ENCODE peak calls at places on chromosomes 16 and 17, in seven cellular contexts. U is esophagus muscularis mucosa, Q is A549, H is tibial nerve, S is H1, D is stomach, L is K562. P is an unnamed sample.

GRCh38 chr17:31428111-31428510 is 36.6 kb downstream of the RAB11FIP4 start:
- DNase-seq in L (no peak), Q (no peak), U (no peak), H (no peak), S (no peak), D (no peak), P (no peak)

GRCh38 chr16:49497466-49497865 is 123.9 kb downstream of the C16orf78 start:
- DNase-seq in D (no peak), U (no peak), L (no peak), H (no peak), Q (no peak), S (no peak), P (no peak)

GRCh38 chr16:49504626-49505025 is 131.0 kb downstream of the C16orf78 start:
- DNase-seq in H (no peak), D (no peak), S (no peak), U (no peak), Q (no peak), L (no peak), P (no peak)

GRCh38 chr16:15608398-15609285 is 34.3 kb downstream of the MARF1 start:
- DNase-seq in L (no peak), U (no peak), D (no peak), H (no peak), S (no peak), Q (no peak), P (no peak)

GRCh38 chr16:3611145-3611977 is at the start of gene SLX4:
- DNase-seq in H (peak; percentile 68), D (peak; percentile 95), U (peak; percentile 94), L (peak; percentile 99), S (peak; percentile 84), Q (peak; percentile 89), P (peak; percentile 93)

GRCh38 chr16:67954421-67955196 is 10.7 kb upstream of the LCAT start:
- DNase-seq in S (no peak), H (no peak), D (no peak), U (no peak), L (no peak), Q (no peak), P (no peak)

GRCh38 chr16:2043296-2043979 is 4.2 kb downstream of the NTHL1 start:
- DNase-seq in U (no peak), H (no peak), D (no peak), L (no peak), Q (no peak), S (no peak), P (no peak)

GRCh38 chr17:18964018-18964351 is 12.0 kb downstream of the SLC5A10 start:
- DNase-seq in D (no peak), S (no peak), L (no peak), Q (no peak), H (no peak), U (no peak), P (no peak)

GRCh38 chr17:1022278-1023024 is 25.5 kb downstream of the TIMM22 start:
- DNase-seq in Q (no peak), S (no peak), H (no peak), U (no peak), L (no peak), D (no peak), P (no peak)

GRCh38 chr16:83070416-83071199 is 443.8 kb downstream of the CDH13 start:
- DNase-seq in D (no peak), U (no peak), L (no peak), H (no peak), S (no peak), Q (no peak), P (no peak)

GRCh38 chr17:77996256-77996655 is 37.8 kb downstream of the TNRC6C start:
- DNase-seq in D (no peak), Q (no peak), H (no peak), L (no peak), U (no peak), S (no peak), P (no peak)

GRCh38 chr17:78448356-78448993 is 70.0 kb downstream of the PGS1 start:
- DNase-seq in Q (no peak), S (no peak), L (no peak), D (no peak), U (no peak), H (no peak), P (no peak)

GRCh38 chr16:64969221-64969620 is 152.6 kb downstream of the CDH11 start:
- DNase-seq in D (no peak), U (no peak), H (no peak), S (no peak), L (no peak), Q (no peak), P (no peak)

GRCh38 chr16:3063617-3064389 is 1.6 kb upstream of the IL32 start:
- DNase-seq in U (no peak), H (no peak), S (no peak), D (no peak), L (no peak), Q (no peak), P (no peak)

GRCh38 chr16:3876695-3877094 is 3.8 kb downstream of the CREBBP start:
- DNase-seq in Q (no peak), L (no peak), S (no peak), D (no peak), U (no peak), H (no peak), P (no peak)

GRCh38 chr16:54287018-54287757 is 601 bp upstream of the IRX3 start:
- DNase-seq in L (no peak), D (no peak), U (no peak), Q (no peak), S (no peak), H (no peak), P (peak; percentile 33)

GRCh38 chr16:27769561-27770222 is 219.7 kb downstream of the KATNIP start:
- DNase-seq in S (no peak), H (no peak), U (no peak), L (no peak), D (no peak), Q (no peak), P (no peak)

GRCh38 chr17:74514632-74515035 is 16.6 kb downstream of the CD300LB start:
- DNase-seq in S (no peak), L (peak; percentile 9), Q (no peak), D (peak; percentile 25), U (no peak), H (no peak), P (no peak)

GRCh38 chr17:79974786-79975497 is 60.7 kb downstream of the TBC1D16 start:
- DNase-seq in D (peak; percentile 71), L (peak; percentile 73), H (no peak), Q (peak; percentile 33), S (no peak), U (no peak), P (no peak)

DNA sequence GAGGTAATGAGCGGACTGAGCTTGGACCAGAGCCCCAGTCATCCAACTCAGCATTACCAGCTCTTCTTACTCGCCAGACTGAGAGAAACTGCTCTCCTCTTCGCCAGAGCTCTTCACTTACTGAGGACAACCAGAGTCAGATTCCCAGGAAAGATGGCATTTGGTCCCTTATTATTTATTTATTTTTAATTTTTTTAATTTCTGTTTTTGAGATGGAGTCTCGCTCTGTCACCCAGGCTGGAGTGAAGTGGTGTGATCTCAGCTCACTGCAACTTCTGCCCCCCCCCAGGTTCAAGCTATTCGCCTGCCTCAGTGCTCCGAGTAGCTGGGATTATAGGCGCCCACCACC is 23.3 kb downstream of the DEXI start:
- DNase-seq in Q (no peak), S (no peak), U (no peak), H (no peak), L (no peak), D (no peak), P (no peak)
- H3K4me1 ChIP-seq in Q (no peaks in the 10 kb centered on the region), S (no peaks in the 10 kb centered on the region), U (peaks cover 41% of the 10 kb centered on the region), H (peaks cover 60% of the 10 kb centered on the region), L (peaks cover 13% of the 10 kb centered on the region), D (peaks cover 35% of the 10 kb centered on the region), P (peaks cover 10% of the 10 kb centered on the region)

GRCh38 chr17:64315032-64315490 is 52.0 kb upstream of the TEX2 start:
- DNase-seq in S (no peak), U (peak; percentile 96), L (no peak), D (peak; percentile 79), H (peak; percentile 97), Q (no peak), P (peak; percentile 97)
- TF ChIP-seq EP300 in S (no peak), U (no peak), L (no peak), D (peak; percentile 21), H (peak; percentile 97), Q (no peak), P (peak; percentile 87)

DNA sequence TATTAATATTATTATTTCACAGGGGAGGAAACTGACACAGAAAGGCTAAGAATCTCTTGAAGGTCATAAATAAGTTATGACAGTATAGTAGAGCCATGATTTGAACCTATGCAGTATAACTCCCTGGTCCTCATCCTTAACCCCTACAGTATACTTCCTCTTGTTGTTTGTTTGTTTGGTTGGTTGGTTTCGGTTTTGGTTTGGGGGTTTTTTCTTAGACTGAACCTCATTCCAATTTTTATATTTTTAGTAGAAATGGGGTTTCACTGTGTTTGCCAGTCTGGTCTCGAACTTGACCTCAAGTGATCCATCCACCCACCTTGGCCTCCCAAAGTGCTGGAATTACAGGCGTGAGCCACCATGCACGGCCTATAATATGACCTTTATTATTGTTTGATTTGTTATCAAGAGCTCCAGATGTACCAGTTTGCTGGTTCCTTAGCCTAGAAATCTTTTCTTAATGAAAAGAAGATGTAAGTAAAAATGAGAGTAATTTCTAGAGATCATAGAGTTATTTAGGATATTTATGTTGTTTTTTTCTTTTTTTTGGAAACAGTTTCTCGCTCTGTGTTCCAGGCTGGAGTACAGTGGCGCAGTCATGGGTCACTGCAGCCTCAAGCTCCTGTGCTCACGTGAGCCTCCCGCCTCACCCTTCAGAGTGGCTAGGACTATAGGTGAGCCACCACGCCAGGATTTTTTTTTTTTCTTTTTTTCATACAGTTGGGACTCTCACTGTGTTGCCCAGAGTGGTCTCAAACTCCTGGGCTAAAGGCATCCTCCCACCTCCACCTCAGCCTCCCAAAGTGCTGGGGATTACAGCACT is 4.9 kb downstream of the PRR11 start:
- DNase-seq in S (no peak), H (no peak), L (no peak), Q (no peak), U (no peak), D (no peak), P (no peak)
- H3K4me1 ChIP-seq in S (no peaks in the 10 kb centered on the region), H (peaks cover 13% of the 10 kb centered on the region), L (peaks cover 26% of the 10 kb centered on the region), Q (peaks cover 36% of the 10 kb centered on the region), U (peaks cover 9% of the 10 kb centered on the region), D (peaks cover 9% of the 10 kb centered on the region), P (no peaks in the 10 kb centered on the region)

GRCh38 chr17:82356845-82357355 is 2.1 kb upstream of the TEX19 start:
- DNase-seq in S (no peak), H (no peak), Q (no peak), U (no peak), L (no peak), D (no peak), P (no peak)

GRCh38 chr17:82358467-82359350 is at the start of gene TEX19:
- DNase-seq in S (no peak), L (peak; percentile 60), Q (peak; percentile 70), U (no peak), D (no peak), H (no peak), P (no peak)

GRCh38 chr17:82354804-82355308 is 4.2 kb upstream of the TEX19 start:
- DNase-seq in D (no peak), L (no peak), Q (no peak), S (no peak), H (no peak), U (no peak), P (no peak)

GRCh38 chr17:82356028-82356427 is 3.0 kb upstream of the TEX19 start:
- DNase-seq in H (no peak), S (no peak), U (no peak), L (no peak), D (peak; percentile 49), Q (no peak), P (no peak)

DNA sequence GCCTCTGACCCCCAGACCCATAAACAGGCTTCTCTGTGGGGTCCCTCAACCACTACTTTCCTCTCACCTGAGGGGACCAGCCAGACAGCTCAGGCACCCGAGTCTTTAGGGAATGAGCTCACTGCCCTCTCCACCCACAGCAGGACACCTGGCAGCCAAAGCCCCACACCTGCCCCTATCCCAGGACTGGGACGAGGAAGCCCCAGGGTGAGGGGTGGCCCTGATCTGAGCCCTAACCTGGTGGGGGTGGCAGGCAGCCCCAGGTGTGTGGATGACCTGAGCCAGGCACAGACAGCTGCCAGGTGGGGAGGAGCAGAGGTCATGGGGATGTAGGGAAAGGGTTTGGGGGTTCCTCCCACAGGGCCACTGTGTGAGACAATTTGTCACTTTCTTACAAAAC is 1.7 kb upstream of the TEX19 start:
- DNase-seq in L (no peak), S (no peak), H (no peak), Q (no peak), D (no peak), U (no peak), P (no peak)
- TF ChIP-seq EP300 in L (no peak), S (no peak), H (no peak), Q (no peak), D (no peak), U (no peak), P (no peak)

P was measured in ovary.